ENCODE peak calls at places on chromosomes 2 and 18, in five cellular contexts. One of them, this sample, is unnamed.

GRCh38 chr2:28428486-28428885 is 35.8 kb downstream of the FOSL2 start:
- DNase-seq in lower lobe of right lung: no peak
- DNase-seq in DND-41: no peak
- DNase-seq in heart right ventricle: no peak
- DNase-seq in endodermal cell: no peak
- DNase-seq in this sample: no peak

GRCh38 chr18:70280007-70280925 is 8.6 kb upstream of the SOCS6 start:
- DNase-seq in DND-41: no peak
- DNase-seq in lower lobe of right lung: no peak
- DNase-seq in heart right ventricle: peak
- DNase-seq in endodermal cell: no peak
- DNase-seq in this sample: no peak

GRCh38 chr2:237414056-237414661 is at the start of gene COL6A3:
- DNase-seq in endodermal cell: no peak
- DNase-seq in heart right ventricle: peak
- DNase-seq in lower lobe of right lung: no peak
- DNase-seq in DND-41: no peak
- DNase-seq in this sample: no peak

GRCh38 chr2:134927195-134927594 is 8.6 kb downstream of the CCNT2 start:
- DNase-seq in endodermal cell: no peak
- DNase-seq in lower lobe of right lung: no peak
- DNase-seq in heart right ventricle: no peak
- DNase-seq in DND-41: no peak
- DNase-seq in this sample: no peak

GRCh38 chr18:53682796-53683195 is 541.7 kb downstream of the MBD2 start:
- DNase-seq in endodermal cell: peak
- DNase-seq in heart right ventricle: no peak
- DNase-seq in lower lobe of right lung: no peak
- DNase-seq in DND-41: no peak
- DNase-seq in this sample: no peak

GRCh38 chr2:143955416-143956075 is 564.4 kb downstream of the ZEB2 start:
- DNase-seq in endodermal cell: no peak
- DNase-seq in DND-41: no peak
- DNase-seq in heart right ventricle: no peak
- DNase-seq in lower lobe of right lung: no peak
- DNase-seq in this sample: no peak

GRCh38 chr2:148965596-148966431 is 72.7 kb upstream of the LYPD6B start:
- DNase-seq in lower lobe of right lung: no peak
- DNase-seq in heart right ventricle: no peak
- DNase-seq in DND-41: no peak
- DNase-seq in endodermal cell: no peak
- DNase-seq in this sample: no peak

GRCh38 chr2:231332872-231333500 is 62.5 kb upstream of the B3GNT7 start:
- DNase-seq in lower lobe of right lung: no peak
- DNase-seq in endodermal cell: peak
- DNase-seq in DND-41: no peak
- DNase-seq in heart right ventricle: no peak
- DNase-seq in this sample: no peak

GRCh38 chr2:96321230-96322103 is 3.6 kb upstream of the ITPRIPL1 start:
- DNase-seq in lower lobe of right lung: peak
- DNase-seq in heart right ventricle: peak
- DNase-seq in DND-41: peak
- DNase-seq in endodermal cell: peak
- DNase-seq in this sample: peak
- H3K27ac ChIP-seq in lower lobe of right lung: peak
- H3K27ac ChIP-seq in heart right ventricle: peak
- H3K27ac ChIP-seq in DND-41: peak
- H3K27ac ChIP-seq in endodermal cell: no peak
- H3K27ac ChIP-seq in this sample: peak

GRCh38 chr2:207868855-207869596 is 99.3 kb upstream of the FZD5 start:
- DNase-seq in DND-41: no peak
- DNase-seq in lower lobe of right lung: no peak
- DNase-seq in endodermal cell: no peak
- DNase-seq in heart right ventricle: no peak
- DNase-seq in this sample: no peak
- H3K27ac ChIP-seq in DND-41: no peak
- H3K27ac ChIP-seq in lower lobe of right lung: no peak
- H3K27ac ChIP-seq in endodermal cell: no peak
- H3K27ac ChIP-seq in heart right ventricle: no peak
- H3K27ac ChIP-seq in this sample: no peak

GRCh38 chr2:190213441-190214335 is 105.9 kb downstream of the HIBCH start:
- DNase-seq in DND-41: no peak
- DNase-seq in heart right ventricle: peak
- DNase-seq in lower lobe of right lung: no peak
- DNase-seq in endodermal cell: no peak
- DNase-seq in this sample: no peak
- H3K27ac ChIP-seq in DND-41: no peak
- H3K27ac ChIP-seq in heart right ventricle: no peak
- H3K27ac ChIP-seq in lower lobe of right lung: no peak
- H3K27ac ChIP-seq in endodermal cell: no peak
- H3K27ac ChIP-seq in this sample: no peak

DNA sequence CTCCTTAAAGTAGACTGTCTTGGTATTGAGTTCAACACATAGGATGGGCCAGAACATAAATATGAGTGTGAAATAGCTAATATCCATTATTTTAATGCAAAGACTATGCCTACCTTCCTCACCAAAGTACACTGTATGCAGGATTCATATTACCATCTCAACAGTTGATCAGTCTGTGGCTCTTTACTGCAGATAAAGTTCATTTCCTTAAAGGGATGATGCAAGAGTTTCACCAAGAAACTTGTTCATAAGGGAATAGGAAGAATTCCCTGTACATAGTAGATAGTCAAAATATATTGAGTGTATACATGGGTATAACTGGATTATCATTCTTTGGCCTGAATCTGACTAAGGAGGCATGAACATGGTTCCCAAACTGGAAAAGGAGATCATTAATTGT is 35.0 kb downstream of the MARS2 start:
- DNase-seq in heart right ventricle: no peak
- DNase-seq in endodermal cell: no peak
- DNase-seq in DND-41: no peak
- DNase-seq in lower lobe of right lung: no peak
- DNase-seq in this sample: no peak
- H3K27ac ChIP-seq in heart right ventricle: no peak
- H3K27ac ChIP-seq in endodermal cell: no peak
- H3K27ac ChIP-seq in DND-41: no peak
- H3K27ac ChIP-seq in lower lobe of right lung: no peak
- H3K27ac ChIP-seq in this sample: no peak

GRCh38 chr2:54432181-54433020 is 23.7 kb upstream of the SPTBN1 start:
- DNase-seq in lower lobe of right lung: peak
- DNase-seq in endodermal cell: no peak
- DNase-seq in heart right ventricle: no peak
- DNase-seq in DND-41: no peak
- DNase-seq in this sample: no peak

GRCh38 chr2:54430649-54431048 is 25.5 kb upstream of the SPTBN1 start:
- DNase-seq in heart right ventricle: no peak
- DNase-seq in lower lobe of right lung: no peak
- DNase-seq in DND-41: no peak
- DNase-seq in endodermal cell: no peak
- DNase-seq in this sample: no peak

GRCh38 chr2:54429055-54429454 is 27.1 kb upstream of the SPTBN1 start:
- DNase-seq in DND-41: no peak
- DNase-seq in lower lobe of right lung: no peak
- DNase-seq in heart right ventricle: no peak
- DNase-seq in endodermal cell: no peak
- DNase-seq in this sample: no peak

GRCh38 chr2:54428401-54428800 is 27.7 kb upstream of the SPTBN1 start:
- DNase-seq in lower lobe of right lung: no peak
- DNase-seq in DND-41: no peak
- DNase-seq in heart right ventricle: peak
- DNase-seq in endodermal cell: no peak
- DNase-seq in this sample: no peak

GRCh38 chr2:54429811-54430600 is 26.1 kb upstream of the SPTBN1 start:
- DNase-seq in heart right ventricle: no peak
- DNase-seq in endodermal cell: no peak
- DNase-seq in DND-41: no peak
- DNase-seq in lower lobe of right lung: no peak
- DNase-seq in this sample: no peak
- H3K27ac ChIP-seq in heart right ventricle: peak
- H3K27ac ChIP-seq in endodermal cell: no peak
- H3K27ac ChIP-seq in DND-41: no peak
- H3K27ac ChIP-seq in lower lobe of right lung: peak
- H3K27ac ChIP-seq in this sample: no peak

DNA sequence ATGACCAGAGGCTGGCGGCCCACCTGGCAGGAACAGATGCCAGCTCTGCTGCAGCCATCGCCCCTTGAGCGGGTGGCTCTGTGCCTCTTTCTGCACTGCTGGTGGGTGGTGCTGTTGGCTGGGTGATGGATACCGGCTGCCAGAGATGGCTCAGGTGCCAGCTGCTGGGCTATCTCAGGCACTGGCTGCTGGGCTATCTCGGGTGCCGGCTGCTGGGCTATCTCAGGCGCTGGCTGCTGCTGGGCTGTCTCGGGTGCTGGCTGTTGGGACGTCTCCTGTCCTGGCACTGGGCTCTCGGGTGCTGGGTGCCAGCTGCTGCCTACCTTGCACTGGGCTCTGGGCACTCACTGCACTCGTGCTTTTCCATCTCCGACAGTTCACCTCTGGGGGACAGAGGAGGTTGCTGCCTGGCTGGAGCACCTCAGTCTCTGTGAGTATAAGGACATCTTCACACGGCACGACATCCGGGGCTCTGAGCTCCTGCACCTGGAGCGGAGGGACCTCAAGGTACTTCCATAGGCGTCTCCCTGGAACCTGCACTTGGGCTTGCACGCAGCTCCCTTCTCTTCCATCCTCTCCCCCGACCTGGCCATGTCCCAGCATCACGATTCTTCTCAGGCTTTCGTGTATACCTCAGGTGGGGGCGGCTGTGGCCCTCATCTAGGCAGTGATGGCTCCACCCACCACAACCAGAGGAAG is 98.4 kb downstream of the USP40 start:
- DNase-seq in lower lobe of right lung: no peak
- DNase-seq in DND-41: no peak
- DNase-seq in endodermal cell: no peak
- DNase-seq in heart right ventricle: no peak
- DNase-seq in this sample: no peak
- H3K27ac ChIP-seq in lower lobe of right lung: no peak
- H3K27ac ChIP-seq in DND-41: no peak
- H3K27ac ChIP-seq in endodermal cell: no peak
- H3K27ac ChIP-seq in heart right ventricle: no peak
- H3K27ac ChIP-seq in this sample: no peak

DNA sequence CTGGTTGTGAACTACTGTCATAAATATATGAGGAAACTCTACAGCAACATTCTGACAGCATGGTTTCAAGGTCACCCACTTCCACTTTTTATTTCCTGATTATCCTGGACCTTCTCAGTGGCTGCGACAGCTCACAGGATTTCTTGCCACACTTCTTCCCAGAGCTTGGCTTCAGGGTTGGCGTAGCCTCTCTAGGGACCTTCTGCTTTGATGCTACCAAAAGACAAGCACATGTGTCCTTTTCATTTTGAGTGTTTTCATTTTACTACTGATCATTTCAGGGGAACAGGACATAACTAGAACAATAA is 9.5 kb downstream of the VIT start:
- DNase-seq in heart right ventricle: no peak
- DNase-seq in DND-41: no peak
- DNase-seq in endodermal cell: no peak
- DNase-seq in lower lobe of right lung: no peak
- DNase-seq in this sample: no peak
- H3K27ac ChIP-seq in heart right ventricle: peak
- H3K27ac ChIP-seq in DND-41: no peak
- H3K27ac ChIP-seq in endodermal cell: no peak
- H3K27ac ChIP-seq in lower lobe of right lung: no peak
- H3K27ac ChIP-seq in this sample: no peak

DNA sequence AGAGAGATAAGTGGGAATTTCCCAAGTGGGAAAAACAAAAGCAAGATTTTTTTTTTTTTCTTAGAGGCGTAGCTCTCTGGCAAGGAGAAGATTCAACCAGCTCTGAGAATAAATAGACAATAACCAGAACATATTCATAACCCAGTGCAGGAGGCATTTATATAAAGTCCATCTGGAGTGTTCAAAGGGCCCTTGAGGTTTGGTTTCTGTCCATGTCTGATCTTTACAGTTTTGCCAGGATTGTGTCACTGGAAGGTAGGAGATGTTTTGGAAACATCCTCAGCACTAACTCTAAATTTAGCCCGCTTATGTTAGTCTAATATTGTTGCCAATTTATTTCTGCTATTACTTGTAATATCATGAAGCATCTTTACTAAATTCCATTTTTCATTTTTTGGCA is 22.3 kb upstream of the REV1 start:
- DNase-seq in endodermal cell: no peak
- DNase-seq in lower lobe of right lung: no peak
- DNase-seq in DND-41: no peak
- DNase-seq in heart right ventricle: peak
- DNase-seq in this sample: no peak
- H3K27ac ChIP-seq in endodermal cell: no peak
- H3K27ac ChIP-seq in lower lobe of right lung: no peak
- H3K27ac ChIP-seq in DND-41: no peak
- H3K27ac ChIP-seq in heart right ventricle: peak
- H3K27ac ChIP-seq in this sample: no peak

DNA sequence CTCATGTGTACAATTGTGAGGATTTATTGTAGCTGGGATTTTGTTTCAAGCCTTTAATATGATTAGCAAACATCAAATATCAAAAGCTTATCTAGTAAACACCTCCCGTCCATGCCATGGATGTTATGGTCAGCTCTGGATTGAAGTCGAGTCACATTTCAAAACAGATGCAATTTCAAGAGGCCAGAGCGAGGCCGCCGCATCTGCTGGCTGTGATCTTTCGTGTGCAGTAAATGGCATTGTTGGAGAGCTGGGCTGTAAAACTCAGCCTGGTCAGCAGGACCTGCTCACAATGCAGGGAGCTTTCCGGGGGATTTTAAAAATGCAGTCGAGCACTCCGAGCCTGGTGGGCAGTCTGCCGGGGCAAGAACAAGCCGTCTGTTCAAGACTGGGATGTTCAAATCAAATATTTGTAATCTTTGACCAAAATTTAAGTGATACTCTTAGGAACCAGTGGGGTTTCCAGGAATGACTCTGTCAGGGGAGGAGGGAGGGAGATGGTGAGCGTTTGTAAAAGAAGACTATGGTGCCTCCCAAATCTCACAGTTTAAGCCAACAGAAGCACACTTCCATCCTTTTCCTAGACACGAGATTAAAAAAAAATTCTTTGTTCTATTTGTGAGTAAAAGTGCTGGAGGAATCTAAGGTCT is 97.6 kb downstream of the MYCN start:
- DNase-seq in heart right ventricle: no peak
- DNase-seq in endodermal cell: no peak
- DNase-seq in DND-41: no peak
- DNase-seq in lower lobe of right lung: no peak
- DNase-seq in this sample: no peak
- H3K27ac ChIP-seq in heart right ventricle: no peak
- H3K27ac ChIP-seq in endodermal cell: peak
- H3K27ac ChIP-seq in DND-41: no peak
- H3K27ac ChIP-seq in lower lobe of right lung: no peak
- H3K27ac ChIP-seq in this sample: no peak

This sample was measured in CD4-positive, alpha-beta memory T cell.